ENCODE peak calls at places on chromosomes 11 and 22, in ten cellular contexts. One of them, this sample, is unnamed.

GRCh38 chr11:1773131-1773510 is 9.4 kb upstream of the CTSD start:
- DNase-seq in BJ: no peak
- DNase-seq in cardiac muscle cell: no peak
- DNase-seq in brain microvascular endothelial cell: no peak
- DNase-seq in esophagus squamous epithelium: no peak
- DNase-seq in IMR-90: no peak
- DNase-seq in A549: no peak
- DNase-seq in heart left ventricle: no peak
- DNase-seq in NB4: no peak
- DNase-seq in AG04449: no peak
- DNase-seq in this sample: no peak

GRCh38 chr22:35987487-35987886 is 41.1 kb downstream of the RBFOX2 start:
- DNase-seq in BJ: no peak
- DNase-seq in cardiac muscle cell: peak; percentile 36
- DNase-seq in brain microvascular endothelial cell: peak; percentile 18
- DNase-seq in esophagus squamous epithelium: no peak
- DNase-seq in IMR-90: peak; percentile 58
- DNase-seq in A549: no peak
- DNase-seq in heart left ventricle: no peak
- DNase-seq in NB4: peak; percentile 12
- DNase-seq in AG04449: no peak
- DNase-seq in this sample: no peak

GRCh38 chr11:117189941-117190544 is 9.1 kb upstream of the TAGLN start:
- DNase-seq in BJ: no peak
- DNase-seq in cardiac muscle cell: no peak
- DNase-seq in brain microvascular endothelial cell: no peak
- DNase-seq in esophagus squamous epithelium: no peak
- DNase-seq in IMR-90: no peak
- DNase-seq in A549: no peak
- DNase-seq in heart left ventricle: no peak
- DNase-seq in NB4: peak; percentile 25
- DNase-seq in AG04449: no peak
- DNase-seq in this sample: no peak

GRCh38 chr11:109308551-109308950 is 113.4 kb upstream of the C11orf87 start:
- DNase-seq in BJ: no peak
- DNase-seq in cardiac muscle cell: no peak
- DNase-seq in brain microvascular endothelial cell: no peak
- DNase-seq in esophagus squamous epithelium: no peak
- DNase-seq in IMR-90: no peak
- DNase-seq in A549: no peak
- DNase-seq in heart left ventricle: no peak
- DNase-seq in NB4: peak; percentile 6
- DNase-seq in AG04449: no peak
- DNase-seq in this sample: no peak

GRCh38 chr11:12215192-12215591 is 104.8 kb downstream of the MICAL2 start:
- DNase-seq in BJ: no peak
- DNase-seq in cardiac muscle cell: no peak
- DNase-seq in brain microvascular endothelial cell: no peak
- DNase-seq in esophagus squamous epithelium: no peak
- DNase-seq in IMR-90: no peak
- DNase-seq in A549: no peak
- DNase-seq in heart left ventricle: no peak
- DNase-seq in NB4: peak; percentile 74
- DNase-seq in AG04449: no peak
- DNase-seq in this sample: no peak

GRCh38 chr11:126335463-126335760 is 20.1 kb upstream of the ST3GAL4 start:
- DNase-seq in BJ: no peak
- DNase-seq in cardiac muscle cell: no peak
- DNase-seq in brain microvascular endothelial cell: no peak
- DNase-seq in esophagus squamous epithelium: no peak
- DNase-seq in IMR-90: no peak
- DNase-seq in A549: no peak
- DNase-seq in heart left ventricle: no peak
- DNase-seq in NB4: no peak
- DNase-seq in AG04449: no peak
- DNase-seq in this sample: no peak

GRCh38 chr11:91406009-91406408 is 818.6 kb upstream of the FAT3 start:
- DNase-seq in BJ: no peak
- DNase-seq in cardiac muscle cell: no peak
- DNase-seq in brain microvascular endothelial cell: no peak
- DNase-seq in esophagus squamous epithelium: no peak
- DNase-seq in IMR-90: no peak
- DNase-seq in A549: no peak
- DNase-seq in heart left ventricle: no peak
- DNase-seq in NB4: no peak
- DNase-seq in AG04449: no peak
- DNase-seq in this sample: no peak

GRCh38 chr11:132142554-132142953 is 772.1 kb downstream of the NTM start:
- DNase-seq in BJ: no peak
- DNase-seq in cardiac muscle cell: no peak
- DNase-seq in brain microvascular endothelial cell: no peak
- DNase-seq in esophagus squamous epithelium: no peak
- DNase-seq in IMR-90: no peak
- DNase-seq in A549: no peak
- DNase-seq in heart left ventricle: no peak
- DNase-seq in NB4: no peak
- DNase-seq in AG04449: no peak
- DNase-seq in this sample: no peak

GRCh38 chr22:27718186-27719032 is 83.1 kb downstream of the MN1 start:
- DNase-seq in BJ: peak; percentile 85
- DNase-seq in cardiac muscle cell: peak; percentile 91
- DNase-seq in brain microvascular endothelial cell: peak; percentile 96
- DNase-seq in esophagus squamous epithelium: no peak
- DNase-seq in IMR-90: peak; percentile 98
- DNase-seq in A549: peak; percentile 95
- DNase-seq in heart left ventricle: peak; percentile 80
- DNase-seq in NB4: peak; percentile 32
- DNase-seq in AG04449: peak; percentile 73
- DNase-seq in this sample: peak; percentile 93

GRCh38 chr22:46626911-46627805 is 7.0 kb downstream of the GRAMD4 start:
- DNase-seq in BJ: no peak
- DNase-seq in cardiac muscle cell: no peak
- DNase-seq in brain microvascular endothelial cell: no peak
- DNase-seq in esophagus squamous epithelium: no peak
- DNase-seq in IMR-90: no peak
- DNase-seq in A549: no peak
- DNase-seq in heart left ventricle: no peak
- DNase-seq in NB4: no peak
- DNase-seq in AG04449: no peak
- DNase-seq in this sample: no peak

GRCh38 chr11:67312187-67313021 is 9.1 kb downstream of the SSH3 start:
- DNase-seq in BJ: no peak
- DNase-seq in cardiac muscle cell: no peak
- DNase-seq in brain microvascular endothelial cell: no peak
- DNase-seq in esophagus squamous epithelium: no peak
- DNase-seq in IMR-90: no peak
- DNase-seq in A549: peak; percentile 57
- DNase-seq in heart left ventricle: no peak
- DNase-seq in NB4: peak; percentile 82
- DNase-seq in AG04449: no peak
- DNase-seq in this sample: no peak

GRCh38 chr11:88779551-88779950 is 286.2 kb downstream of the GRM5 start:
- DNase-seq in BJ: peak; percentile 27
- DNase-seq in cardiac muscle cell: peak; percentile 1
- DNase-seq in brain microvascular endothelial cell: peak; percentile 14
- DNase-seq in esophagus squamous epithelium: no peak
- DNase-seq in IMR-90: peak; percentile 92
- DNase-seq in A549: peak; percentile 16
- DNase-seq in heart left ventricle: no peak
- DNase-seq in NB4: no peak
- DNase-seq in AG04449: peak; percentile 70
- DNase-seq in this sample: peak; percentile 91

GRCh38 chr11:2928605-2929510 is at the start of gene PHLDA2:
- DNase-seq in BJ: no peak
- DNase-seq in cardiac muscle cell: peak; percentile 73
- DNase-seq in brain microvascular endothelial cell: peak; percentile 59
- DNase-seq in esophagus squamous epithelium: no peak
- DNase-seq in IMR-90: peak; percentile 85
- DNase-seq in A549: peak; percentile 74
- DNase-seq in heart left ventricle: no peak
- DNase-seq in NB4: peak; percentile 54
- DNase-seq in AG04449: no peak
- DNase-seq in this sample: peak; percentile 74

GRCh38 chr11:91173701-91174100 is 950.9 kb upstream of the CHORDC1 start:
- DNase-seq in BJ: no peak
- DNase-seq in cardiac muscle cell: no peak
- DNase-seq in brain microvascular endothelial cell: peak; percentile 34
- DNase-seq in esophagus squamous epithelium: no peak
- DNase-seq in IMR-90: peak; percentile 28
- DNase-seq in A549: no peak
- DNase-seq in heart left ventricle: no peak
- DNase-seq in NB4: no peak
- DNase-seq in AG04449: no peak
- DNase-seq in this sample: peak; percentile 46

GRCh38 chr11:95991545-95991944 is 67.6 kb upstream of the MTMR2 start:
- DNase-seq in BJ: no peak
- DNase-seq in cardiac muscle cell: no peak
- DNase-seq in brain microvascular endothelial cell: no peak
- DNase-seq in esophagus squamous epithelium: no peak
- DNase-seq in IMR-90: peak; percentile 80
- DNase-seq in A549: no peak
- DNase-seq in heart left ventricle: no peak
- DNase-seq in NB4: no peak
- DNase-seq in AG04449: peak; percentile 41
- DNase-seq in this sample: peak; percentile 67
- H3K4me3 ChIP-seq in BJ: no peak overlapping the region
- H3K4me3 ChIP-seq in cardiac muscle cell: no peak overlapping the region
- H3K4me3 ChIP-seq in brain microvascular endothelial cell: no peak overlapping the region
- H3K4me3 ChIP-seq in esophagus squamous epithelium: no peak overlapping the region
- H3K4me3 ChIP-seq in IMR-90: no peak overlapping the region
- H3K4me3 ChIP-seq in A549: no peak overlapping the region
- H3K4me3 ChIP-seq in heart left ventricle: no peak overlapping the region
- H3K4me3 ChIP-seq in NB4: no peak overlapping the region
- H3K4me3 ChIP-seq in AG04449: no peak overlapping the region
- H3K4me3 ChIP-seq in this sample: no peak overlapping the region

GRCh38 chr22:32132126-32132525 is 27.0 kb downstream of the C22orf42 start:
- DNase-seq in BJ: no peak
- DNase-seq in cardiac muscle cell: no peak
- DNase-seq in brain microvascular endothelial cell: no peak
- DNase-seq in esophagus squamous epithelium: no peak
- DNase-seq in IMR-90: no peak
- DNase-seq in A549: no peak
- DNase-seq in heart left ventricle: no peak
- DNase-seq in NB4: no peak
- DNase-seq in AG04449: no peak
- DNase-seq in this sample: no peak

GRCh38 chr22:32123657-32124056 is 35.4 kb downstream of the C22orf42 start:
- DNase-seq in BJ: no peak
- DNase-seq in cardiac muscle cell: no peak
- DNase-seq in brain microvascular endothelial cell: no peak
- DNase-seq in esophagus squamous epithelium: no peak
- DNase-seq in IMR-90: no peak
- DNase-seq in A549: peak; percentile 31
- DNase-seq in heart left ventricle: no peak
- DNase-seq in NB4: no peak
- DNase-seq in AG04449: no peak
- DNase-seq in this sample: no peak

GRCh38 chr22:32130464-32130863 is 28.6 kb downstream of the C22orf42 start:
- DNase-seq in BJ: no peak
- DNase-seq in cardiac muscle cell: no peak
- DNase-seq in brain microvascular endothelial cell: no peak
- DNase-seq in esophagus squamous epithelium: no peak
- DNase-seq in IMR-90: no peak
- DNase-seq in A549: no peak
- DNase-seq in heart left ventricle: no peak
- DNase-seq in NB4: no peak
- DNase-seq in AG04449: no peak
- DNase-seq in this sample: no peak

GRCh38 chr22:32132783-32133182 is 26.3 kb downstream of the C22orf42 start:
- DNase-seq in BJ: no peak
- DNase-seq in cardiac muscle cell: no peak
- DNase-seq in brain microvascular endothelial cell: no peak
- DNase-seq in esophagus squamous epithelium: no peak
- DNase-seq in IMR-90: no peak
- DNase-seq in A549: no peak
- DNase-seq in heart left ventricle: no peak
- DNase-seq in NB4: no peak
- DNase-seq in AG04449: no peak
- DNase-seq in this sample: no peak

GRCh38 chr22:32127904-32128303 is 31.2 kb downstream of the C22orf42 start:
- DNase-seq in BJ: no peak
- DNase-seq in cardiac muscle cell: no peak
- DNase-seq in brain microvascular endothelial cell: no peak
- DNase-seq in esophagus squamous epithelium: no peak
- DNase-seq in IMR-90: no peak
- DNase-seq in A549: no peak
- DNase-seq in heart left ventricle: no peak
- DNase-seq in NB4: no peak
- DNase-seq in AG04449: no peak
- DNase-seq in this sample: no peak
- TF ChIP-seq CTCF in BJ: no peak
- TF ChIP-seq CTCF in cardiac muscle cell: no peak
- TF ChIP-seq CTCF in brain microvascular endothelial cell: no peak
- TF ChIP-seq CTCF in esophagus squamous epithelium: no peak
- TF ChIP-seq CTCF in IMR-90: no peak
- TF ChIP-seq CTCF in A549: no peak
- TF ChIP-seq CTCF in heart left ventricle: no peak
- TF ChIP-seq CTCF in NB4: peak; percentile 8
- TF ChIP-seq CTCF in AG04449: no peak
- TF ChIP-seq CTCF in this sample: no peak

DNA sequence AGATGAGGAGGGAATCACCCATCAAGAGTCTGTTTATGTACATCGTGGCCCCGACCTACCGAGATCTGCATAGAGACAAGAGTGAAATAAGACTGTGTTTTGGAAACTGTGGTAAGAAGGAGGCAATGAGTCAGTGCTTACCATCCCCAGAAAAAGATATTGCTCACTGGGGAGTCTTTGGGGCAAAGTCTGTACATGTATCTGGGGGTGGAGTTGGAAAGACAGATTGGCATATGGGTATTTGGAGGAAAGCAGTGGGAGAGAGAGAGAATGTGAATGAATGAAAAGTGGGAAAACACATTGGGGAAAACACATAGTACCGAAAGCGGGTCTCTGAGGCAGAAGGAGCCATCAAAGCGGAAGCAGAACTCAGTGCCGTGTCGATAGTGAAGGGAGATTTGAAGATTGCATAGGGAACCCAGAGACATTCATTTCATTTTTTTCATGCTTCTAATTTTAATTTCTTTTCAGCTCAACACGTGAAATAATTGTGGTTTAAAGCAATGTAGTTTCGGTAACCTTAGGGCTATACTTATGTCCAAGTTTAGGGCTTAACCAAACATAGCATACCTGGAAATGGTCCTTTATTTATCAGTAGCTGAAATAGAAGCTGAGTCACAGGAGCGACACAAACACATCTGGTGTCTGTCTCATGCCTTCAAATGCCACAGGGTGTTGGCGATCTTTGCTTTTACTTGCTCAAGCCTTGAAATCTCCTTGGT is 98.6 kb upstream of the CD44 start:
- DNase-seq in BJ: no peak
- DNase-seq in cardiac muscle cell: peak; percentile 53
- DNase-seq in brain microvascular endothelial cell: peak; percentile 86
- DNase-seq in esophagus squamous epithelium: no peak
- DNase-seq in IMR-90: peak; percentile 69
- DNase-seq in A549: peak; percentile 57
- DNase-seq in heart left ventricle: no peak
- DNase-seq in NB4: peak; percentile 91
- DNase-seq in AG04449: no peak
- DNase-seq in this sample: peak; percentile 89
- H3K4me3 ChIP-seq in BJ: no peak overlapping the region
- H3K4me3 ChIP-seq in cardiac muscle cell: no peak overlapping the region
- H3K4me3 ChIP-seq in brain microvascular endothelial cell: no peak overlapping the region
- H3K4me3 ChIP-seq in esophagus squamous epithelium: peak overlapping the region; percentile 15
- H3K4me3 ChIP-seq in IMR-90: no peak overlapping the region
- H3K4me3 ChIP-seq in A549: peak overlapping the region; percentile 29
- H3K4me3 ChIP-seq in heart left ventricle: no peak overlapping the region
- H3K4me3 ChIP-seq in NB4: peak overlapping the region; percentile 58
- H3K4me3 ChIP-seq in AG04449: no peak overlapping the region
- H3K4me3 ChIP-seq in this sample: no peak overlapping the region

GRCh38 chr11:73478737-73479347 is 102.6 kb downstream of the RELT start:
- DNase-seq in BJ: no peak
- DNase-seq in cardiac muscle cell: peak; percentile 54
- DNase-seq in brain microvascular endothelial cell: peak; percentile 20
- DNase-seq in esophagus squamous epithelium: no peak
- DNase-seq in IMR-90: peak; percentile 42
- DNase-seq in A549: peak; percentile 51
- DNase-seq in heart left ventricle: no peak
- DNase-seq in NB4: peak; percentile 44
- DNase-seq in AG04449: no peak
- DNase-seq in this sample: peak; percentile 41
- TF ChIP-seq CTCF in BJ: peak; percentile 92
- TF ChIP-seq CTCF in cardiac muscle cell: peak; percentile 90
- TF ChIP-seq CTCF in brain microvascular endothelial cell: peak; percentile 95
- TF ChIP-seq CTCF in esophagus squamous epithelium: peak; percentile 58
- TF ChIP-seq CTCF in IMR-90: peak; percentile 74
- TF ChIP-seq CTCF in A549: peak; percentile 89
- TF ChIP-seq CTCF in heart left ventricle: peak; percentile 57
- TF ChIP-seq CTCF in NB4: peak; percentile 92
- TF ChIP-seq CTCF in AG04449: peak; percentile 76
- TF ChIP-seq CTCF in this sample: peak; percentile 98

This sample was measured in astrocyte of the spinal cord.